ENCODE peak calls at places on chromosomes 7 and 10, in six cellular contexts. One of them, this sample, is unnamed.

GRCh38 chr10:62818426-62819011 is 2.4 kb upstream of the EGR2 start:
- DNase-seq in neuronal stem cell: peak
- DNase-seq in H1: peak
- DNase-seq in mesenchymal stem cell: no peak
- DNase-seq in IMR-90: no peak
- DNase-seq in mesendoderm: peak
- DNase-seq in this sample: no peak

GRCh38 chr10:49523301-49523700 is 15.6 kb downstream of the ERCC6 start:
- DNase-seq in neuronal stem cell: no peak
- DNase-seq in H1: no peak
- DNase-seq in mesenchymal stem cell: no peak
- DNase-seq in IMR-90: no peak
- DNase-seq in mesendoderm: no peak
- DNase-seq in this sample: no peak

GRCh38 chr7:159144756-159145543 is at the start of gene VIPR2:
- DNase-seq in neuronal stem cell: peak
- DNase-seq in H1: peak
- DNase-seq in mesenchymal stem cell: no peak
- DNase-seq in IMR-90: no peak
- DNase-seq in mesendoderm: no peak
- DNase-seq in this sample: no peak

GRCh38 chr7:55192718-55193117 is 172.4 kb upstream of the LANCL2 start:
- DNase-seq in neuronal stem cell: no peak
- DNase-seq in H1: peak
- DNase-seq in mesenchymal stem cell: peak
- DNase-seq in IMR-90: peak
- DNase-seq in mesendoderm: no peak
- DNase-seq in this sample: no peak

GRCh38 chr10:131852161-131852822 is 48.5 kb upstream of the PPP2R2D start:
- DNase-seq in neuronal stem cell: no peak
- DNase-seq in H1: peak
- DNase-seq in mesenchymal stem cell: no peak
- DNase-seq in IMR-90: no peak
- DNase-seq in mesendoderm: no peak
- DNase-seq in this sample: no peak

GRCh38 chr10:117241541-117242462 is 888 bp downstream of the SLC18A2 start:
- DNase-seq in neuronal stem cell: no peak
- DNase-seq in H1: peak
- DNase-seq in mesenchymal stem cell: no peak
- DNase-seq in IMR-90: no peak
- DNase-seq in mesendoderm: no peak
- DNase-seq in this sample: no peak

GRCh38 chr10:82813856-82814255 is 938.9 kb downstream of the NRG3 start:
- DNase-seq in neuronal stem cell: no peak
- DNase-seq in H1: no peak
- DNase-seq in mesenchymal stem cell: peak
- DNase-seq in IMR-90: no peak
- DNase-seq in mesendoderm: peak
- DNase-seq in this sample: no peak

GRCh38 chr7:128937647-128938523 is at the start of gene IRF5:
- DNase-seq in neuronal stem cell: no peak
- DNase-seq in H1: no peak
- DNase-seq in mesenchymal stem cell: no peak
- DNase-seq in IMR-90: no peak
- DNase-seq in mesendoderm: no peak
- DNase-seq in this sample: peak

GRCh38 chr10:125983161-125983560 is 86.8 kb downstream of the FANK1 start:
- DNase-seq in neuronal stem cell: no peak
- DNase-seq in H1: no peak
- DNase-seq in mesenchymal stem cell: no peak
- DNase-seq in IMR-90: no peak
- DNase-seq in mesendoderm: no peak
- DNase-seq in this sample: peak

GRCh38 chr10:119700321-119700954 is 25.4 kb upstream of the INPP5F start:
- DNase-seq in neuronal stem cell: no peak
- DNase-seq in H1: no peak
- DNase-seq in mesenchymal stem cell: no peak
- DNase-seq in IMR-90: no peak
- DNase-seq in mesendoderm: no peak
- DNase-seq in this sample: no peak

GRCh38 chr10:30765611-30766010 is 136.1 kb upstream of the LYZL2 start:
- DNase-seq in neuronal stem cell: no peak
- DNase-seq in H1: no peak
- DNase-seq in mesenchymal stem cell: no peak
- DNase-seq in IMR-90: no peak
- DNase-seq in mesendoderm: no peak
- DNase-seq in this sample: no peak

GRCh38 chr7:2646680-2647571 is 15.1 kb downstream of the TTYH3 start:
- DNase-seq in neuronal stem cell: no peak
- DNase-seq in H1: peak
- DNase-seq in mesenchymal stem cell: no peak
- DNase-seq in IMR-90: no peak
- DNase-seq in mesendoderm: peak
- DNase-seq in this sample: peak

GRCh38 chr10:110446954-110447608 is 50.6 kb upstream of the DUSP5 start:
- DNase-seq in neuronal stem cell: no peak
- DNase-seq in H1: no peak
- DNase-seq in mesenchymal stem cell: peak
- DNase-seq in IMR-90: peak
- DNase-seq in mesendoderm: peak
- DNase-seq in this sample: peak

GRCh38 chr10:130236711-130237110 is 100.5 kb downstream of the GLRX3 start:
- DNase-seq in neuronal stem cell: no peak
- DNase-seq in H1: no peak
- DNase-seq in mesenchymal stem cell: no peak
- DNase-seq in IMR-90: no peak
- DNase-seq in mesendoderm: no peak
- DNase-seq in this sample: no peak

GRCh38 chr10:125662616-125663015 is 20.3 kb downstream of the TEX36 start:
- DNase-seq in neuronal stem cell: no peak
- DNase-seq in H1: no peak
- DNase-seq in mesenchymal stem cell: no peak
- DNase-seq in IMR-90: no peak
- DNase-seq in mesendoderm: no peak
- DNase-seq in this sample: peak

GRCh38 chr7:153886506-153887391 is 165.4 kb upstream of the DPP6 start:
- DNase-seq in neuronal stem cell: peak
- DNase-seq in H1: peak
- DNase-seq in mesenchymal stem cell: no peak
- DNase-seq in IMR-90: no peak
- DNase-seq in mesendoderm: peak
- DNase-seq in this sample: no peak

GRCh38 chr7:46671108-46671769 is 750.2 kb upstream of the IGFBP3 start:
- DNase-seq in neuronal stem cell: no peak
- DNase-seq in H1: no peak
- DNase-seq in mesenchymal stem cell: no peak
- DNase-seq in IMR-90: no peak
- DNase-seq in mesendoderm: peak
- DNase-seq in this sample: peak

GRCh38 chr7:128104109-128104742 is 73.0 kb upstream of the LRRC4 start:
- DNase-seq in neuronal stem cell: no peak
- DNase-seq in H1: no peak
- DNase-seq in mesenchymal stem cell: no peak
- DNase-seq in IMR-90: no peak
- DNase-seq in mesendoderm: no peak
- DNase-seq in this sample: no peak

GRCh38 chr7:117375380-117375779 is 51.9 kb downstream of the ASZ1 start:
- DNase-seq in neuronal stem cell: no peak
- DNase-seq in H1: no peak
- DNase-seq in mesenchymal stem cell: no peak
- DNase-seq in IMR-90: peak
- DNase-seq in mesendoderm: no peak
- DNase-seq in this sample: no peak

GRCh38 chr10:78065616-78066410 is 32.1 kb downstream of the RPS24 start:
- DNase-seq in neuronal stem cell: no peak
- DNase-seq in H1: no peak
- DNase-seq in mesenchymal stem cell: no peak
- DNase-seq in IMR-90: no peak
- DNase-seq in mesendoderm: no peak
- DNase-seq in this sample: no peak

GRCh38 chr7:1858435-1859265 is 188.6 kb downstream of the ELFN1 start:
- DNase-seq in neuronal stem cell: no peak
- DNase-seq in H1: no peak
- DNase-seq in mesenchymal stem cell: no peak
- DNase-seq in IMR-90: no peak
- DNase-seq in mesendoderm: no peak
- DNase-seq in this sample: no peak

GRCh38 chr10:47326306-47326926 is 4.2 kb downstream of the GDF2 start:
- DNase-seq in neuronal stem cell: no peak
- DNase-seq in H1: no peak
- DNase-seq in mesenchymal stem cell: no peak
- DNase-seq in IMR-90: no peak
- DNase-seq in mesendoderm: no peak
- DNase-seq in this sample: no peak

GRCh38 chr7:51587600-51587999 is 271.0 kb upstream of the COBL start:
- DNase-seq in neuronal stem cell: no peak
- DNase-seq in H1: no peak
- DNase-seq in mesenchymal stem cell: no peak
- DNase-seq in IMR-90: no peak
- DNase-seq in mesendoderm: no peak
- DNase-seq in this sample: no peak

GRCh38 chr10:5645944-5646617 is 20.3 kb downstream of the ASB13 start:
- DNase-seq in neuronal stem cell: no peak
- DNase-seq in H1: no peak
- DNase-seq in mesenchymal stem cell: no peak
- DNase-seq in IMR-90: no peak
- DNase-seq in mesendoderm: no peak
- DNase-seq in this sample: no peak

GRCh38 chr7:1049006-1049741 is 4.8 kb downstream of the GPR146 start:
- DNase-seq in neuronal stem cell: no peak
- DNase-seq in H1: no peak
- DNase-seq in mesenchymal stem cell: no peak
- DNase-seq in IMR-90: no peak
- DNase-seq in mesendoderm: no peak
- DNase-seq in this sample: peak

GRCh38 chr10:30813872-30814471 is 184.4 kb upstream of the LYZL2 start:
- DNase-seq in neuronal stem cell: no peak
- DNase-seq in H1: no peak
- DNase-seq in mesenchymal stem cell: peak
- DNase-seq in IMR-90: peak
- DNase-seq in mesendoderm: no peak
- DNase-seq in this sample: no peak

GRCh38 chr7:140059288-140060242 is 3.2 kb downstream of the PARP12 start:
- DNase-seq in neuronal stem cell: no peak
- DNase-seq in H1: peak
- DNase-seq in mesenchymal stem cell: peak
- DNase-seq in IMR-90: peak
- DNase-seq in mesendoderm: no peak
- DNase-seq in this sample: peak

GRCh38 chr10:79158402-79159097 is 89.8 kb downstream of the ZMIZ1 start:
- DNase-seq in neuronal stem cell: no peak
- DNase-seq in H1: no peak
- DNase-seq in mesenchymal stem cell: no peak
- DNase-seq in IMR-90: no peak
- DNase-seq in mesendoderm: peak
- DNase-seq in this sample: no peak
- H2AK5ac ChIP-seq in neuronal stem cell: peak
- H2AK5ac ChIP-seq in H1: peak
- H2AK5ac ChIP-seq in mesenchymal stem cell: peak
- H2AK5ac ChIP-seq in IMR-90: peak
- H2AK5ac ChIP-seq in mesendoderm: peak
- H2AK5ac ChIP-seq in this sample: peak

DNA sequence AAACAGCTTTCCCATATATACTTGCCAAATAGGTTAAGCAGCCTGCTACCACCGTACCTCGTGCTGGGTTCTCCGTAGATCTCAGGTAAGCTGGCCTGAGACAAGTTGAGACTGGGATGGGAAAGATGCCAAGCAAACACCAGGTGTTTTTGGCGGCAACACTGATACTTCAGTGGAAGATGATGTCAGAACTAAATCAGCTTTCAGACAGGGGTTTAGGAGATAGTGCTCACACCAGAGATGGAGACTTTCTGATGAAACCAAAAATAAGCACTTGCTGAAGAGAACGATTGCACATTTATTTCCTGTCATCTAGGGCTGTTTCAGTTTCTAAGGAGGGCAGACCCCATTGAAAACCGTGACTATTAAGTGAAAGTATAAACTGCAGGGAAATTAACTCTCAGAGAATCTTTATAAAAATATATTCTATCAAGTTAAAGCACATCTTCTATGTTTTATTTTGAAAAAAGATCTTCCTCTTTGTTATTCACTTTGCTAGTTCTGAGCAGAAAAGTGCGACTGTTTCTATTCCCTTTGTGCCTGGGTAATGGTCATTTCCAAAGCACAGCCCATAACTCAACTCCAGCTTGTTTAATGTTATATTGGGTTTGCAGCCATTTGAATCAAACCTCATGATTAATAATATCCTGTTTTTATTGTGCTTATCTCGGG is 149.9 kb downstream of the CPED1 start:
- DNase-seq in neuronal stem cell: no peak
- DNase-seq in H1: no peak
- DNase-seq in mesenchymal stem cell: peak
- DNase-seq in IMR-90: no peak
- DNase-seq in mesendoderm: peak
- DNase-seq in this sample: no peak
- H3K4me3 ChIP-seq in neuronal stem cell: no peak
- H3K4me3 ChIP-seq in H1: no peak
- H3K4me3 ChIP-seq in mesenchymal stem cell: no peak
- H3K4me3 ChIP-seq in IMR-90: no peak
- H3K4me3 ChIP-seq in mesendoderm: no peak
- H3K4me3 ChIP-seq in this sample: no peak

DNA sequence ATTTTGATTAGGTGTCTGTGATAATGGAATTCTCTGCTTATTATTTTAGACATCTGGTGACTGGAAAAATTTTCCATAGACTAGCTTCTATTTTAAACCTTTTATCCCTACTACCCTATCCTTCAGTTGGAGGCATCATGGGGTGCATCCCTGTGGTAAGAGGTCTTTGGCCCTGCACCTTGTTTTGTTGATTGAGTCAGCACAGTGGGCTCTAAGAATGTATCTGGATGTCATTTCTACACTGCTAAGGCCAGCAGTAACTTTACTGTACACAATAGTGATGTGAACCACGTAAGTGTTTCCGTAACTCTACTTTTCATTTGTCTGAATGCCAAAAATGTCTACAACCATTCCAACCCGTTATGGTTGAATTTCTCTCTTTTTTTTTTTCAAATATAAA is 75.6 kb downstream of the ADAM22 start:
- DNase-seq in neuronal stem cell: no peak
- DNase-seq in H1: no peak
- DNase-seq in mesenchymal stem cell: no peak
- DNase-seq in IMR-90: no peak
- DNase-seq in mesendoderm: no peak
- DNase-seq in this sample: no peak
- H3K18ac ChIP-seq in neuronal stem cell: no peak
- H3K18ac ChIP-seq in H1: no peak
- H3K18ac ChIP-seq in mesenchymal stem cell: no peak
- H3K18ac ChIP-seq in IMR-90: no peak
- H3K18ac ChIP-seq in mesendoderm: no peak
- H3K18ac ChIP-seq in this sample: no peak

DNA sequence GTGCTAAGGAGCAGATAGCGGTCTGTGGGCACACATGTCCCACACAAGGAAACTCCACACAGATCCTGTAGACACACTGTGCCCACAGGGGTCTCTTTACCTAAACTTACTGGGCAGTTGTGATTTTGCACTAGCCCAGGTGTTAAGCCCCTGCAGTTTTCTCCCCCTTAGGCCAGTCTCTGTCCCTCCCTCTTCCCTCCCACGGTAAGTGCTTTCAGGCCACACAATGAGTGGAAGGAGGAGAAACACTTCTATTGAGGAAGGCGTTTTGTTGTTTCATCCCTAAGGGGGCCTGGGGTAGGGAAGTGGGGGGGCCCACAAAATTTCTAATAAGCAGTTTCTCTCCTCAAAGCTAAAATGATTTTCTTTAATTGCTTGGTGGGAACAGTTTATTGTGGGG is 51.4 kb downstream of the FBXW4 start:
- DNase-seq in neuronal stem cell: peak
- DNase-seq in H1: peak
- DNase-seq in mesenchymal stem cell: no peak
- DNase-seq in IMR-90: no peak
- DNase-seq in mesendoderm: no peak
- DNase-seq in this sample: no peak
- H2AK5ac ChIP-seq in neuronal stem cell: peak
- H2AK5ac ChIP-seq in H1: peak
- H2AK5ac ChIP-seq in mesenchymal stem cell: no peak
- H2AK5ac ChIP-seq in IMR-90: no peak
- H2AK5ac ChIP-seq in mesendoderm: no peak
- H2AK5ac ChIP-seq in this sample: no peak